ENCODE peak calls at places on chromosomes 1 and 21, in seven cellular contexts. B, I, R, A, U, M and E are unnamed samples.

GRCh38 chr1:3085721-3086120 is 16.7 kb downstream of the PRDM16 start:
- DNase-seq in B (no peak), I (no peak), R (no peak), A (no peak), U (no peak), M (no peak), E (no peak)

GRCh38 chr21:42991992-42992740 is 17.8 kb downstream of the PKNOX1 start:
- DNase-seq in B (no peak), I (peak), R (peak), A (no peak), U (peak), M (no peak), E (no peak)

GRCh38 chr1:62333431-62333830 is 14.2 kb upstream of the KANK4 start:
- DNase-seq in B (no peak), I (no peak), R (no peak), A (no peak), U (no peak), M (no peak), E (no peak)

GRCh38 chr1:85297855-85298629 is 21.6 kb upstream of the BCL10 start:
- DNase-seq in B (no peak), I (peak), R (no peak), A (no peak), U (peak), M (peak), E (peak)

GRCh38 chr1:217630711-217631591 is at the start of the genes GPATCH2 and SPATA17:
- DNase-seq in B (peak), I (peak), R (peak), A (peak), U (peak), M (peak), E (peak)

GRCh38 chr1:116374340-116375164 is 1.5 kb downstream of the ATP1A1 start:
- DNase-seq in B (no peak), I (no peak), R (peak), A (no peak), U (no peak), M (no peak), E (no peak)

GRCh38 chr1:143735764-143736461 is 235.9 kb downstream of the FAM72C start:
- DNase-seq in B (no peak), I (no peak), R (no peak), A (no peak), U (no peak), M (peak), E (no peak)

GRCh38 chr1:40017951-40018575 is 22.5 kb upstream of the CAP1 start:
- DNase-seq in B (no peak), I (no peak), R (no peak), A (no peak), U (no peak), M (no peak), E (no peak)

GRCh38 chr21:44485254-44485793 is 30.0 kb downstream of the LRRC3 start:
- DNase-seq in B (no peak), I (no peak), R (no peak), A (no peak), U (peak), M (peak), E (peak)

GRCh38 chr1:15326691-15327530 is 79.9 kb downstream of the FHAD1 start:
- DNase-seq in B (no peak), I (no peak), R (no peak), A (no peak), U (peak), M (no peak), E (peak)

GRCh38 chr1:156319664-156320063 is 18.4 kb downstream of the CCT3 start:
- DNase-seq in B (peak), I (peak), R (no peak), A (peak), U (no peak), M (peak), E (no peak)

GRCh38 chr21:40990366-40990765 is 143.4 kb upstream of the DSCAM start:
- DNase-seq in B (no peak), I (no peak), R (no peak), A (no peak), U (no peak), M (no peak), E (no peak)

GRCh38 chr1:164515932-164516331 is 43.1 kb upstream of the PBX1 start:
- DNase-seq in B (no peak), I (no peak), R (peak), A (no peak), U (peak), M (no peak), E (peak)

GRCh38 chr1:30771005-30771404 is 13.4 kb upstream of the LAPTM5 start:
- DNase-seq in B (no peak), I (no peak), R (no peak), A (no peak), U (no peak), M (no peak), E (no peak)

GRCh38 chr1:179087665-179088064 is 5.8 kb downstream of the TOR3A start:
- DNase-seq in B (no peak), I (no peak), R (peak), A (no peak), U (no peak), M (no peak), E (no peak)

GRCh38 chr1:114340906-114341698 is 169.9 kb downstream of the TRIM33 start:
- DNase-seq in B (no peak), I (no peak), R (no peak), A (no peak), U (no peak), M (no peak), E (no peak)

GRCh38 chr1:245085508-245086095 is 69.2 kb upstream of the KIF26B start:
- DNase-seq in B (no peak), I (peak), R (no peak), A (no peak), U (peak), M (no peak), E (no peak)

GRCh38 chr1:178768423-178768822 is 43.4 kb downstream of the RALGPS2 start:
- DNase-seq in B (no peak), I (peak), R (no peak), A (no peak), U (peak), M (no peak), E (peak)

GRCh38 chr1:175373786-175374623 is 181.4 kb upstream of the KIAA0040 start:
- DNase-seq in B (peak), I (no peak), R (no peak), A (peak), U (no peak), M (peak), E (peak)

GRCh38 chr1:60950431-60951068 is 131.8 kb upstream of the NFIA start:
- DNase-seq in B (no peak), I (no peak), R (no peak), A (no peak), U (no peak), M (no peak), E (peak)

GRCh38 chr1:228778466-228778865 is 43.2 kb downstream of the RHOU start:
- DNase-seq in B (no peak), I (no peak), R (no peak), A (no peak), U (no peak), M (no peak), E (no peak)

GRCh38 chr1:57748696-57749095 is 324.8 kb upstream of the DAB1 start:
- DNase-seq in B (no peak), I (no peak), R (no peak), A (no peak), U (no peak), M (no peak), E (no peak)

GRCh38 chr21:44966135-44967081 is 26.6 kb downstream of the SLX9 start:
- DNase-seq in B (no peak), I (no peak), R (no peak), A (no peak), U (no peak), M (no peak), E (no peak)

GRCh38 chr1:21899972-21900371 is 37.1 kb downstream of the HSPG2 start:
- DNase-seq in B (no peak), I (no peak), R (no peak), A (no peak), U (no peak), M (no peak), E (no peak)

GRCh38 chr1:22702255-22702654 is 8.4 kb upstream of the EPHB2 start:
- DNase-seq in B (no peak), I (no peak), R (peak), A (peak), U (no peak), M (no peak), E (no peak)

GRCh38 chr1:155170806-155171205 is 2.3 kb downstream of the KRTCAP2 start:
- DNase-seq in B (no peak), I (no peak), R (no peak), A (no peak), U (no peak), M (no peak), E (no peak)

GRCh38 chr21:37483776-37484175 is 117.2 kb downstream of the DYRK1A start:
- DNase-seq in B (no peak), I (no peak), R (no peak), A (no peak), U (no peak), M (no peak), E (no peak)

GRCh38 chr1:40218333-40218732 is 29.4 kb upstream of the TMCO2 start:
- DNase-seq in B (no peak), I (no peak), R (no peak), A (no peak), U (no peak), M (no peak), E (no peak)

GRCh38 chr1:240189386-240189989 is 97.8 kb downstream of the FMN2 start:
- DNase-seq in B (peak), I (peak), R (peak), A (peak), U (peak), M (peak), E (peak)

GRCh38 chr1:167427843-167428242 is 90.5 kb downstream of the CD247 start:
- DNase-seq in B (no peak), I (no peak), R (no peak), A (no peak), U (no peak), M (no peak), E (no peak)

GRCh38 chr1:59361766-59362165 is 64.9 kb downstream of the FGGY start:
- DNase-seq in B (no peak), I (no peak), R (no peak), A (no peak), U (no peak), M (no peak), E (no peak)

GRCh38 chr1:203475012-203475981 is at the start of gene PRELP:
- DNase-seq in B (peak), I (no peak), R (peak), A (no peak), U (no peak), M (no peak), E (no peak)

GRCh38 chr1:8747879-8748825 is 69.3 kb downstream of the RERE start:
- DNase-seq in B (no peak), I (no peak), R (peak), A (no peak), U (no peak), M (no peak), E (no peak)

GRCh38 chr1:185808675-185809074 is 74.5 kb downstream of the HMCN1 start:
- DNase-seq in B (no peak), I (no peak), R (no peak), A (no peak), U (no peak), M (no peak), E (no peak)

GRCh38 chr1:66589326-66589725 is 55.4 kb downstream of the SGIP1 start:
- DNase-seq in B (no peak), I (no peak), R (no peak), A (no peak), U (no peak), M (no peak), E (no peak)

GRCh38 chr1:162660598-162660997 is 28.3 kb downstream of the DDR2 start:
- DNase-seq in B (no peak), I (peak), R (no peak), A (no peak), U (no peak), M (no peak), E (no peak)